ENCODE peak calls at places on chromosomes 6 and 20, in four cellular contexts. H is WTC11, U is K562, Q is HepG2. S is an unnamed sample.

GRCh38 chr6:47567586-47567985 is 90.0 kb downstream of the CD2AP start:
- DNase-seq in H (no peak), Q (no peak), U (no peak), S (no peak)

GRCh38 chr6:26270903-26271639 is 93.9 kb upstream of the BTN3A2 start:
- DNase-seq in U (no peak), H (peak; percentile 65), Q (no peak), S (no peak)

GRCh38 chr6:118356686-118357085 is 191.4 kb upstream of the PLN start:
- DNase-seq in H (no peak), Q (no peak), U (no peak), S (no peak)

GRCh38 chr6:61989616-61990015 is 296.4 kb downstream of the KHDRBS2 start:
- DNase-seq in U (no peak), Q (no peak), H (no peak), S (no peak)

GRCh38 chr6:113495521-113495920 is 361.6 kb upstream of the MARCKS start:
- DNase-seq in U (no peak), Q (no peak), H (no peak), S (no peak)

GRCh38 chr6:34374112-34374907 is 18.2 kb downstream of the NUDT3 start:
- DNase-seq in Q (no peak), H (no peak), U (no peak), S (no peak)

GRCh38 chr6:134636221-134636830 is 313.6 kb downstream of the ALDH8A1 start:
- DNase-seq in Q (no peak), U (no peak), H (no peak), S (no peak)

GRCh38 chr6:75747371-75747984 is 1.6 kb upstream of the MYO6 start:
- DNase-seq in Q (no peak), H (no peak), U (no peak), S (no peak)

GRCh38 chr20:59006864-59007757 is at the start of gene CTSZ:
- DNase-seq in H (peak; percentile 61), U (peak; percentile 95), Q (no peak), S (peak; percentile 32)
- TF ChIP-seq NR3C1 in H (no peak), U (no peak), Q (no peak), S (no peak)

GRCh38 chr20:38225900-38226263 is 34.7 kb downstream of the KIAA1755 start:
- DNase-seq in H (no peak), U (no peak), Q (no peak), S (no peak)

GRCh38 chr20:38226553-38226952 is 34.0 kb downstream of the KIAA1755 start:
- DNase-seq in U (no peak), H (no peak), Q (no peak), S (no peak)

GRCh38 chr20:38223743-38224100 is 36.8 kb downstream of the KIAA1755 start:
- DNase-seq in U (no peak), H (no peak), Q (no peak), S (no peak)

GRCh38 chr20:38224534-38224933 is 36.0 kb downstream of the KIAA1755 start:
- DNase-seq in H (no peak), Q (no peak), U (no peak), S (no peak)

GRCh38 chr20:38225240-38225899 is 35.2 kb downstream of the KIAA1755 start:
- DNase-seq in H (no peak), Q (no peak), U (no peak), S (no peak)
- TF ChIP-seq NR3C1 in H (no peak), Q (no peak), U (no peak), S (no peak)

DNA sequence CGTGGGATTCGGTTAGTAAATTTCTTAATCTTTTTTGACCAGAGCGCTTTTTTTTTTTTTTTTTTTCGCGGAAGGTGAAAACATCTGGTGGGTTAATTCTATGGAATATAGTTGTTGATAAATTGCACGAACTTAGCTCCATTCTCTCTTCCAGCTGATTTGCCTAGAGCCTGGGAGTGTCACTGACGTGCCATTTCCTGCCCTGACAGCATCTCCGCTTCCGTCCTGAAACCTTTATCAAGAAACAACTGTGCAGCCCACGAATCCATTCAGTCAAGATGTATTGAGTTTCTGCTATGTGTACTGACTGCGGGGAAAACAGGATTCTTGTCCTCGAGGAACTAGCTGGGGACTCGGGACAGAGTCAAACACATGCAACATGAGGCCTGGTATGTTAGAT is 59.5 kb upstream of the TGM3 start:
- DNase-seq in U (peak; percentile 13), Q (no peak), H (no peak), S (no peak)
- TF ChIP-seq NR3C1 in U (no peak), Q (no peak), H (no peak), S (no peak)

GRCh38 chr20:18254615-18255014 is 33.7 kb upstream of the ZNF133 start:
- DNase-seq in Q (no peak), H (no peak), U (no peak), S (no peak)
- TF ChIP-seq NR3C1 in Q (no peak), H (no peak), U (no peak), S (no peak)

GRCh38 chr20:10221022-10221421 is 2.4 kb downstream of the SNAP25 start:
- DNase-seq in H (no peak), U (no peak), Q (no peak), S (no peak)

GRCh38 chr20:10217517-10218410 is 866 bp upstream of the SNAP25 start:
- DNase-seq in H (peak; percentile 67), U (no peak), Q (no peak), S (peak; percentile 65)

GRCh38 chr20:10219993-10220750 is 1.5 kb downstream of the SNAP25 start:
- DNase-seq in Q (no peak), H (no peak), U (no peak), S (no peak)

GRCh38 chr20:10219452-10219791 is 792 bp downstream of the SNAP25 start:
- DNase-seq in U (peak; percentile 74), Q (no peak), H (peak; percentile 83), S (peak; percentile 74)

GRCh38 chr20:10218536-10219451 is at the start of gene SNAP25:
- DNase-seq in Q (no peak), U (peak; percentile 74), H (peak; percentile 81), S (peak; percentile 83)
- TF ChIP-seq NR3C1 in Q (no peak), U (no peak), H (no peak), S (no peak)

GRCh38 chr6:141675957-141676356 is 456.8 kb upstream of the GJE1 start:
- DNase-seq in U (no peak), Q (no peak), H (no peak), S (peak; percentile 1)
- TF ChIP-seq NR3C1 in U (no peak), Q (no peak), H (no peak), S (no peak)

GRCh38 chr6:151209071-151209831 is 30.5 kb upstream of the AKAP12 start:
- DNase-seq in U (no peak), H (no peak), Q (peak; percentile 24), S (no peak)
- TF ChIP-seq NR3C1 in U (no peak), H (no peak), Q (no peak), S (no peak)